ENCODE peak calls at places on chromosome 14, in ten cellular contexts. One of them, this sample, is unnamed.

GRCh38 chr14:75879031-75879430 is 102.8 kb downstream of the TGFB3 start:
- DNase-seq in mucosa of gallbladder: no peak
- DNase-seq in G401: no peak
- DNase-seq in T-helper 17 cell: no peak
- DNase-seq in nephron progenitor cell: no peak
- DNase-seq in esophagus squamous epithelium: no peak
- DNase-seq in stimulated activated CD8-positive, alpha-beta memory T cell treated with anti-CD3 and anti-CD28 coated beads, Interleukin-15, amount 100 ng/mL, for 24 hours: no peak
- DNase-seq in fibroblast of pulmonary artery: peak; percentile 96
- DNase-seq in RPMI7951: peak; percentile 32
- DNase-seq in stimulated activated naive CD4-positive, alpha-beta T cell: no peak
- DNase-seq in this sample: no peak

GRCh38 chr14:38900887-38901286 is 202.1 kb downstream of the SEC23A start:
- DNase-seq in esophagus squamous epithelium: no peak
- DNase-seq in fibroblast of pulmonary artery: no peak
- DNase-seq in stimulated activated CD8-positive, alpha-beta memory T cell treated with anti-CD3 and anti-CD28 coated beads, Interleukin-15, amount 100 ng/mL, for 24 hours: no peak
- DNase-seq in stimulated activated naive CD4-positive, alpha-beta T cell: no peak
- DNase-seq in G401: no peak
- DNase-seq in RPMI7951: no peak
- DNase-seq in mucosa of gallbladder: no peak
- DNase-seq in T-helper 17 cell: no peak
- DNase-seq in nephron progenitor cell: no peak
- DNase-seq in this sample: no peak

GRCh38 chr14:96042218-96042930 is 3.2 kb downstream of the C14orf132 start:
- DNase-seq in stimulated activated naive CD4-positive, alpha-beta T cell: no peak
- DNase-seq in RPMI7951: peak; percentile 69
- DNase-seq in fibroblast of pulmonary artery: peak; percentile 18
- DNase-seq in esophagus squamous epithelium: no peak
- DNase-seq in T-helper 17 cell: no peak
- DNase-seq in mucosa of gallbladder: no peak
- DNase-seq in G401: no peak
- DNase-seq in stimulated activated CD8-positive, alpha-beta memory T cell treated with anti-CD3 and anti-CD28 coated beads, Interleukin-15, amount 100 ng/mL, for 24 hours: no peak
- DNase-seq in nephron progenitor cell: no peak
- DNase-seq in this sample: no peak

GRCh38 chr14:28116716-28117115 is 649.9 kb upstream of the FOXG1 start:
- DNase-seq in esophagus squamous epithelium: no peak
- DNase-seq in RPMI7951: no peak
- DNase-seq in T-helper 17 cell: no peak
- DNase-seq in nephron progenitor cell: no peak
- DNase-seq in fibroblast of pulmonary artery: no peak
- DNase-seq in mucosa of gallbladder: no peak
- DNase-seq in stimulated activated naive CD4-positive, alpha-beta T cell: no peak
- DNase-seq in G401: no peak
- DNase-seq in stimulated activated CD8-positive, alpha-beta memory T cell treated with anti-CD3 and anti-CD28 coated beads, Interleukin-15, amount 100 ng/mL, for 24 hours: no peak
- DNase-seq in this sample: no peak

GRCh38 chr14:92687681-92688433 is 60.6 kb downstream of the LGMN start:
- DNase-seq in stimulated activated CD8-positive, alpha-beta memory T cell treated with anti-CD3 and anti-CD28 coated beads, Interleukin-15, amount 100 ng/mL, for 24 hours: no peak
- DNase-seq in T-helper 17 cell: no peak
- DNase-seq in stimulated activated naive CD4-positive, alpha-beta T cell: no peak
- DNase-seq in nephron progenitor cell: peak; percentile 58
- DNase-seq in G401: no peak
- DNase-seq in mucosa of gallbladder: no peak
- DNase-seq in fibroblast of pulmonary artery: no peak
- DNase-seq in RPMI7951: no peak
- DNase-seq in esophagus squamous epithelium: no peak
- DNase-seq in this sample: no peak

GRCh38 chr14:22848391-22849164 is 12.2 kb downstream of the MMP14 start:
- DNase-seq in RPMI7951: peak; percentile 96
- DNase-seq in stimulated activated CD8-positive, alpha-beta memory T cell treated with anti-CD3 and anti-CD28 coated beads, Interleukin-15, amount 100 ng/mL, for 24 hours: no peak
- DNase-seq in stimulated activated naive CD4-positive, alpha-beta T cell: no peak
- DNase-seq in esophagus squamous epithelium: no peak
- DNase-seq in G401: no peak
- DNase-seq in nephron progenitor cell: peak; percentile 54
- DNase-seq in mucosa of gallbladder: peak; percentile 65
- DNase-seq in fibroblast of pulmonary artery: peak; percentile 96
- DNase-seq in T-helper 17 cell: no peak
- DNase-seq in this sample: no peak

GRCh38 chr14:68935761-68936209 is 43.3 kb downstream of the ACTN1 start:
- DNase-seq in esophagus squamous epithelium: no peak
- DNase-seq in nephron progenitor cell: no peak
- DNase-seq in G401: no peak
- DNase-seq in fibroblast of pulmonary artery: peak; percentile 71
- DNase-seq in T-helper 17 cell: no peak
- DNase-seq in RPMI7951: no peak
- DNase-seq in stimulated activated CD8-positive, alpha-beta memory T cell treated with anti-CD3 and anti-CD28 coated beads, Interleukin-15, amount 100 ng/mL, for 24 hours: no peak
- DNase-seq in mucosa of gallbladder: peak; percentile 63
- DNase-seq in stimulated activated naive CD4-positive, alpha-beta T cell: no peak
- DNase-seq in this sample: no peak

GRCh38 chr14:100708349-100709217 is 18.1 kb upstream of the DLK1 start:
- DNase-seq in mucosa of gallbladder: peak; percentile 81
- DNase-seq in fibroblast of pulmonary artery: peak; percentile 63
- DNase-seq in stimulated activated naive CD4-positive, alpha-beta T cell: no peak
- DNase-seq in esophagus squamous epithelium: no peak
- DNase-seq in stimulated activated CD8-positive, alpha-beta memory T cell treated with anti-CD3 and anti-CD28 coated beads, Interleukin-15, amount 100 ng/mL, for 24 hours: no peak
- DNase-seq in T-helper 17 cell: no peak
- DNase-seq in RPMI7951: no peak
- DNase-seq in G401: no peak
- DNase-seq in nephron progenitor cell: peak; percentile 35
- DNase-seq in this sample: peak; percentile 86

GRCh38 chr14:94867209-94867608 is 97.3 kb upstream of the GSC start:
- DNase-seq in stimulated activated CD8-positive, alpha-beta memory T cell treated with anti-CD3 and anti-CD28 coated beads, Interleukin-15, amount 100 ng/mL, for 24 hours: no peak
- DNase-seq in stimulated activated naive CD4-positive, alpha-beta T cell: no peak
- DNase-seq in mucosa of gallbladder: no peak
- DNase-seq in T-helper 17 cell: no peak
- DNase-seq in nephron progenitor cell: no peak
- DNase-seq in RPMI7951: no peak
- DNase-seq in fibroblast of pulmonary artery: no peak
- DNase-seq in esophagus squamous epithelium: no peak
- DNase-seq in G401: no peak
- DNase-seq in this sample: no peak

This sample was measured in Calu3.